ENCODE peak calls at places on chromosome 6, in nine cellular contexts. X is neural crest cell, E is amygdala, R is NCI-H1092 treated with DMSO at 0.1 percent for 48 hours, W is cerebellar nuclear complex, L is hepatic stellate cell, N is 8988T, H is HuH-7, F is ACHN. T is an unnamed sample.

GRCh38 chr6:37547564-37548061 is 47.9 kb upstream of the CCDC167 start:
- DNase-seq in L (no peak), R (peak; percentile 34), W (no peak), N (no peak), F (peak; percentile 85), X (no peak), E (no peak), H (no peak), T (no peak)

GRCh38 chr6:113383701-113384100 is 473.4 kb upstream of the MARCKS start:
- DNase-seq in E (no peak), N (no peak), W (no peak), L (no peak), R (no peak), H (no peak), X (no peak), F (no peak), T (no peak)

GRCh38 chr6:69232506-69233194 is 564.2 kb downstream of the LMBRD1 start:
- DNase-seq in H (peak; percentile 55), X (peak; percentile 85), R (no peak), W (peak; percentile 25), N (no peak), E (peak; percentile 6), L (peak; percentile 34), F (peak; percentile 76), T (peak; percentile 85)

GRCh38 chr6:35583893-35584688 is 71.4 kb upstream of the TULP1 start:
- DNase-seq in F (peak; percentile 68), H (peak; percentile 26), R (peak; percentile 44), W (peak; percentile 31), X (peak; percentile 62), N (no peak), L (peak; percentile 31), E (no peak), T (peak; percentile 56)

GRCh38 chr6:135675862-135676261 is 175.6 kb upstream of the PDE7B start:
- DNase-seq in R (peak; percentile 25), E (no peak), N (no peak), W (no peak), L (no peak), F (peak; percentile 67), H (peak; percentile 17), X (peak; percentile 17), T (peak; percentile 36)

GRCh38 chr6:134447883-134448387 is 130.0 kb upstream of the SGK1 start:
- DNase-seq in R (no peak), H (no peak), W (no peak), N (no peak), F (no peak), L (peak; percentile 38), E (no peak), X (no peak), T (no peak)

GRCh38 chr6:12576389-12576788 is 140.2 kb upstream of the PHACTR1 start:
- DNase-seq in E (no peak), W (no peak), H (no peak), N (no peak), F (no peak), L (no peak), X (no peak), R (no peak), T (no peak)

GRCh38 chr6:42331019-42331418 is 113.4 kb upstream of the MRPS10 start:
- DNase-seq in F (no peak), X (no peak), R (no peak), H (no peak), E (no peak), N (no peak), L (no peak), W (no peak), T (no peak)

GRCh38 chr6:143516700-143517446 is 5.4 kb upstream of the FUCA2 start:
- DNase-seq in E (no peak), W (no peak), R (no peak), F (no peak), X (no peak), H (no peak), L (no peak), N (no peak), T (no peak)

GRCh38 chr6:132530293-132530974 is 7.6 kb upstream of the TAAR9 start:
- DNase-seq in W (no peak), F (peak; percentile 53), N (no peak), E (no peak), H (peak; percentile 17), X (peak; percentile 74), L (no peak), R (peak; percentile 38), T (peak; percentile 46)

GRCh38 chr6:3997144-3997770 is 81.7 kb downstream of the FAM217A start:
- DNase-seq in L (peak; percentile 36), X (no peak), R (no peak), H (no peak), E (no peak), F (no peak), W (no peak), N (no peak), T (no peak)

GRCh38 chr6:16130932-16131387 is 2.1 kb downstream of the MYLIP start:
- DNase-seq in E (no peak), L (peak; percentile 49), F (peak; percentile 79), W (no peak), N (no peak), R (no peak), X (no peak), H (peak; percentile 38), T (no peak)

GRCh38 chr6:150670311-150670710 is 70.6 kb downstream of the PLEKHG1 start:
- DNase-seq in X (no peak), W (no peak), F (no peak), E (no peak), L (no peak), R (no peak), H (no peak), N (no peak), T (no peak)

GRCh38 chr6:12009904-12010634 is 2.0 kb upstream of the HIVEP1 start:
- DNase-seq in N (no peak), H (peak; percentile 13), R (peak; percentile 8), L (peak; percentile 69), W (no peak), X (no peak), E (no peak), F (no peak), T (no peak)

GRCh38 chr6:42971746-42972327 is 7.1 kb downstream of the PEX6 start:
- DNase-seq in F (no peak), X (no peak), R (no peak), L (no peak), W (no peak), H (no peak), E (no peak), N (no peak), T (no peak)